ENCODE peak calls at places on chromosomes 1 and 21, in nine cellular contexts. K, C, M, B, E, X, J, V and A are unnamed samples.

GRCh38 chr1:109398343-109399225 is 866 bp upstream of the SORT1 start:
- DNase-seq in K (no peak), C (no peak), M (no peak), B (peak), E (peak), X (no peak), J (no peak), V (no peak), A (no peak)

GRCh38 chr1:9848022-9848421 is 24.3 kb upstream of the CLSTN1 start:
- DNase-seq in K (no peak), C (no peak), M (no peak), B (no peak), E (no peak), X (no peak), J (no peak), V (no peak), A (no peak)

GRCh38 chr1:156498447-156499193 is 2.0 kb downstream of the MEF2D start:
- DNase-seq in K (no peak), C (no peak), M (no peak), B (no peak), E (peak), X (no peak), J (peak), V (peak), A (peak)

GRCh38 chr1:47563206-47563605 is 125.4 kb downstream of the FOXD2 start:
- DNase-seq in K (no peak), C (no peak), M (no peak), B (no peak), E (no peak), X (no peak), J (no peak), V (peak), A (no peak)

GRCh38 chr1:1957533-1957961 is 38.5 kb upstream of the TMEM52 start:
- DNase-seq in K (no peak), C (no peak), M (no peak), B (no peak), E (no peak), X (no peak), J (no peak), V (no peak), A (no peak)

GRCh38 chr1:96934282-96934681 is 212.7 kb downstream of the PTBP2 start:
- DNase-seq in K (no peak), C (no peak), M (no peak), B (no peak), E (no peak), X (no peak), J (no peak), V (no peak), A (no peak)

GRCh38 chr1:158121604-158122254 is 59.0 kb upstream of the CD1D start:
- DNase-seq in K (peak), C (no peak), M (no peak), B (peak), E (peak), X (no peak), J (no peak), V (peak), A (peak)

GRCh38 chr1:117095237-117095636 is 26.3 kb downstream of the TRIM45 start:
- DNase-seq in K (no peak), C (no peak), M (no peak), B (no peak), E (no peak), X (no peak), J (no peak), V (peak), A (no peak)

GRCh38 chr21:16269497-16269896 is 539.7 kb downstream of the USP25 start:
- DNase-seq in K (no peak), C (no peak), M (no peak), B (no peak), E (no peak), X (no peak), J (no peak), V (no peak), A (no peak)

GRCh38 chr1:41013812-41014211 is 7.7 kb downstream of the SLFNL1 start:
- DNase-seq in K (no peak), C (no peak), M (no peak), B (no peak), E (no peak), X (no peak), J (no peak), V (no peak), A (no peak)

GRCh38 chr1:51168946-51169345 is 66.9 kb downstream of the C1orf185 start:
- DNase-seq in K (no peak), C (no peak), M (no peak), B (no peak), E (no peak), X (no peak), J (no peak), V (peak), A (no peak)

GRCh38 chr1:159815926-159816325 is 10.7 kb upstream of the SLAMF8 start:
- DNase-seq in K (no peak), C (no peak), M (no peak), B (no peak), E (no peak), X (no peak), J (no peak), V (no peak), A (no peak)

GRCh38 chr21:46120301-46121285 is 22.7 kb downstream of the COL6A2 start:
- DNase-seq in K (no peak), C (no peak), M (no peak), B (no peak), E (no peak), X (peak), J (peak), V (no peak), A (no peak)

GRCh38 chr1:219126267-219126862 is 47.3 kb upstream of the LYPLAL1 start:
- DNase-seq in K (no peak), C (no peak), M (no peak), B (no peak), E (no peak), X (no peak), J (no peak), V (no peak), A (no peak)

GRCh38 chr1:41493117-41493536 is 8.6 kb upstream of the EDN2 start:
- DNase-seq in K (peak), C (no peak), M (no peak), B (no peak), E (peak), X (no peak), J (no peak), V (peak), A (peak)

GRCh38 chr1:11960276-11960675 is 20.0 kb upstream of the MFN2 start:
- DNase-seq in K (no peak), C (no peak), M (no peak), B (no peak), E (no peak), X (no peak), J (no peak), V (no peak), A (no peak)

GRCh38 chr1:85334962-85335361 is 58.5 kb upstream of the BCL10 start:
- DNase-seq in K (no peak), C (no peak), M (no peak), B (no peak), E (no peak), X (no peak), J (no peak), V (peak), A (no peak)

GRCh38 chr1:54152696-54153095 is at the start of gene CDCP2:
- DNase-seq in K (no peak), C (no peak), M (no peak), B (no peak), E (no peak), X (no peak), J (no peak), V (no peak), A (no peak)

GRCh38 chr1:72241397-72241796 is 40.9 kb downstream of the NEGR1 start:
- DNase-seq in K (no peak), C (no peak), M (no peak), B (no peak), E (no peak), X (no peak), J (no peak), V (peak), A (no peak)

GRCh38 chr1:161193561-161194235 is 5.2 kb downstream of the ADAMTS4 start:
- DNase-seq in K (no peak), C (no peak), M (peak), B (no peak), E (peak), X (no peak), J (peak), V (peak), A (peak)